ENCODE peak calls at places on chromosomes 2 and 18, in six cellular contexts. W, M, F, R, T and I are unnamed samples.

GRCh38 chr2:25362564-25363145 is 20.9 kb upstream of the DNMT3A start:
- DNase-seq in W (no peak), F (no peak), M (no peak), R (no peak), T (no peak), I (no peak)

GRCh38 chr2:234771176-234771575 is 180.6 kb upstream of the SH3BP4 start:
- DNase-seq in R (no peak), T (no peak), M (no peak), W (no peak), F (no peak), I (no peak)

GRCh38 chr2:40348665-40349064 is 103.2 kb downstream of the SLC8A1 start:
- DNase-seq in T (no peak), F (no peak), W (no peak), M (no peak), R (no peak), I (no peak)

GRCh38 chr2:132703396-132703795 is 33.4 kb upstream of the LYPD1 start:
- DNase-seq in M (no peak), W (no peak), F (no peak), T (no peak), R (no peak), I (no peak)

GRCh38 chr2:215839816-215840215 is 173.5 kb downstream of the MREG start:
- DNase-seq in W (no peak), T (no peak), F (no peak), M (no peak), R (no peak), I (peak)

GRCh38 chr2:30262716-30263309 is 31.5 kb downstream of the LBH start:
- DNase-seq in R (no peak), F (no peak), M (no peak), W (no peak), T (no peak), I (no peak)

GRCh38 chr2:97715951-97716694 is 2.7 kb downstream of the ZAP70 start:
- DNase-seq in F (no peak), T (no peak), W (no peak), R (no peak), M (no peak), I (no peak)

GRCh38 chr2:112768432-112768831 is 4.0 kb upstream of the CKAP2L start:
- DNase-seq in W (no peak), M (no peak), T (no peak), F (no peak), R (no peak), I (no peak)

GRCh38 chr2:234437642-234438321 is 59.1 kb downstream of the ARL4C start:
- DNase-seq in F (no peak), M (no peak), T (no peak), R (no peak), W (no peak), I (no peak)

GRCh38 chr2:191247381-191248057 is 2.3 kb downstream of the MYO1B start:
- DNase-seq in T (peak), W (peak), F (peak), M (no peak), R (peak), I (no peak)

GRCh38 chr2:29332540-29332939 is 217.3 kb downstream of the CLIP4 start:
- DNase-seq in M (no peak), T (no peak), W (no peak), R (no peak), F (no peak), I (no peak)

GRCh38 chr2:164302786-164303185 is 318.5 kb downstream of the GRB14 start:
- DNase-seq in R (no peak), F (no peak), W (no peak), T (no peak), M (no peak), I (peak)

GRCh38 chr2:55811048-55811447 is 112.5 kb downstream of the EFEMP1 start:
- DNase-seq in F (no peak), M (no peak), T (no peak), R (no peak), W (no peak), I (no peak)

GRCh38 chr2:241217320-241218031 is 29.0 kb downstream of the ANO7 start:
- DNase-seq in T (peak), M (peak), F (no peak), W (peak), R (peak), I (peak)

GRCh38 chr18:12336251-12336650 is 28.2 kb downstream of the TUBB6 start:
- DNase-seq in R (no peak), F (peak), W (no peak), M (no peak), T (no peak), I (peak)

GRCh38 chr2:189896809-189897208 is 112.6 kb downstream of the PMS1 start:
- DNase-seq in M (no peak), W (no peak), T (peak), F (no peak), R (no peak), I (no peak)

GRCh38 chr2:128415768-128416039 is 97.0 kb upstream of the HS6ST1 start:
- DNase-seq in W (no peak), R (no peak), F (no peak), M (no peak), T (no peak), I (no peak)

GRCh38 chr2:223219872-223220621 is 168.1 kb downstream of the KCNE4 start:
- DNase-seq in R (no peak), W (no peak), F (no peak), M (no peak), T (no peak), I (no peak)

GRCh38 chr2:15359716-15360531 is 201.2 kb downstream of the NBAS start:
- DNase-seq in M (no peak), T (peak), R (peak), F (no peak), W (no peak), I (no peak)

GRCh38 chr2:239523147-239523943 is 122.5 kb upstream of the HDAC4 start:
- DNase-seq in M (no peak), F (no peak), W (no peak), R (no peak), T (no peak), I (no peak)

GRCh38 chr18:11121426-11121825 is 27.9 kb downstream of the PIEZO2 start:
- DNase-seq in T (peak), F (no peak), M (no peak), W (no peak), R (no peak), I (no peak)

GRCh38 chr2:26847663-26848335 is at the start of gene DPYSL5:
- DNase-seq in W (peak), F (peak), R (no peak), T (no peak), M (peak), I (peak)

GRCh38 chr18:7678801-7679200 is 111.7 kb downstream of the PTPRM start:
- DNase-seq in W (no peak), M (no peak), F (no peak), R (peak), T (no peak), I (no peak)

GRCh38 chr2:10844083-10844482 is 31.5 kb upstream of the PDIA6 start:
- DNase-seq in T (no peak), M (no peak), F (peak), R (peak), W (no peak), I (peak)

GRCh38 chr2:2409481-2409880 is 78.4 kb upstream of the MYT1L start:
- DNase-seq in W (no peak), T (no peak), R (no peak), F (no peak), M (no peak), I (no peak)

GRCh38 chr2:54459037-54459441 is 2.9 kb downstream of the SPTBN1 start:
- DNase-seq in M (no peak), W (no peak), F (no peak), T (no peak), R (peak), I (no peak)

GRCh38 chr2:241271641-241272297 is 43.7 kb downstream of the HDLBP start:
- DNase-seq in T (peak), F (no peak), R (peak), M (peak), W (peak), I (peak)

GRCh38 chr2:140621963-140622362 is 1508.9 kb downstream of the LRP1B start:
- DNase-seq in R (no peak), M (no peak), F (no peak), T (no peak), W (no peak), I (no peak)

GRCh38 chr2:24050041-24050655 is 607 bp downstream of the FKBP1B start:
- DNase-seq in M (no peak), T (peak), F (no peak), W (no peak), R (peak), I (peak)

GRCh38 chr18:8656226-8656625 is 47.0 kb downstream of the RAB12 start:
- DNase-seq in W (no peak), M (no peak), F (no peak), R (no peak), T (no peak), I (no peak)

GRCh38 chr2:207330912-207331311 is 165.2 kb upstream of the KLF7 start:
- DNase-seq in T (no peak), F (no peak), R (peak), M (no peak), W (peak), I (no peak)

GRCh38 chr2:127173073-127173472 is 47.0 kb downstream of the CYP27C1 start:
- DNase-seq in M (no peak), F (no peak), T (no peak), R (peak), W (no peak), I (no peak)

GRCh38 chr2:77434880-77435279 is 87.3 kb downstream of the LRRTM4 start:
- DNase-seq in R (no peak), F (no peak), M (no peak), W (no peak), T (no peak), I (peak)

GRCh38 chr18:27491772-27492171 is 306.7 kb upstream of the CHST9 start:
- DNase-seq in T (no peak), R (no peak), W (no peak), M (no peak), F (no peak), I (peak)

GRCh38 chr18:55096261-55097026 is 137.2 kb upstream of the CCDC68 start:
- DNase-seq in M (peak), F (no peak), R (peak), T (peak), W (peak), I (peak)

GRCh38 chr2:118291481-118291880 is 203.2 kb downstream of the INSIG2 start:
- DNase-seq in F (no peak), T (no peak), M (no peak), R (no peak), W (no peak), I (no peak)

GRCh38 chr2:181697571-181697970 is 17.3 kb upstream of the NEUROD1 start:
- DNase-seq in W (no peak), T (no peak), R (no peak), M (no peak), F (no peak), I (no peak)

GRCh38 chr2:144354953-144355352 is 165.0 kb downstream of the ZEB2 start:
- DNase-seq in M (no peak), R (no peak), T (no peak), W (no peak), F (no peak), I (no peak)

GRCh38 chr18:36355511-36355910 is 58.0 kb downstream of the FHOD3 start:
- DNase-seq in F (no peak), M (no peak), W (no peak), R (no peak), T (no peak), I (no peak)
- TF ChIP-seq MAX in F (no peak), M (no peak), W (no peak), R (no peak), T (no peak), I (no peak)

DNA sequence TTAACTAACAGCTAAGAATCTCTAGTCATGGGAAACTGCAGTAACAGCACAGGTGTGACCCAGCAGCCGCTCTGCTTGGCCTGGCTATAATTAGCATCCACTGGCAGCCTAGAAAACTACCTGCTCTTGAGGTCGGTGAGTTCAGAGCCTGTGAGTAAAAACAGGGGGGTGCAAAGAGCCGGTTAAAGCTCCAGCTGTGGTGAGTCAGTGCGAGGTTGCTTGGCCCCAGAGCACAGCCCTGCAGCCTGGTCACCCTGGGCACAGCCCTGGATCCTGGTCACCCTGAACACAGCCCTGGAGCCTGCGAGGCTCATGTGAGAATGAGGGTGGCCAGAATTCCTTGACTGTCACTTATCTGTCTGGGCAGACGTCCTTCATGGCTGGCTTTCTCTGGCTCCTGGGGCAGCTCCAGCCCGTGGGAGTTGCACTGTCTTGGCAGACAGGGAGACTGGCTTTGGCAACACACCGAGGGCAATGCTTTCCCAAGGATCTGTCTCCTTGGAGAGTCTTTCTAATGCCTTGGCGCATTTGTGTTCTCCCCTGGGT is 249.9 kb upstream of the MEX3C start:
- DNase-seq in R (no peak), T (no peak), F (no peak), W (no peak), M (no peak), I (peak)
- TF ChIP-seq JUN in R (no peak), T (no peak), F (no peak), W (no peak), M (no peak), I (no peak)

GRCh38 chr18:48623468-48624220 is 84.8 kb downstream of the CTIF start:
- DNase-seq in M (no peak), T (no peak), R (peak), W (no peak), F (no peak), I (no peak)
- TF ChIP-seq MAX in M (no peak), T (no peak), R (no peak), W (no peak), F (no peak), I (no peak)

DNA sequence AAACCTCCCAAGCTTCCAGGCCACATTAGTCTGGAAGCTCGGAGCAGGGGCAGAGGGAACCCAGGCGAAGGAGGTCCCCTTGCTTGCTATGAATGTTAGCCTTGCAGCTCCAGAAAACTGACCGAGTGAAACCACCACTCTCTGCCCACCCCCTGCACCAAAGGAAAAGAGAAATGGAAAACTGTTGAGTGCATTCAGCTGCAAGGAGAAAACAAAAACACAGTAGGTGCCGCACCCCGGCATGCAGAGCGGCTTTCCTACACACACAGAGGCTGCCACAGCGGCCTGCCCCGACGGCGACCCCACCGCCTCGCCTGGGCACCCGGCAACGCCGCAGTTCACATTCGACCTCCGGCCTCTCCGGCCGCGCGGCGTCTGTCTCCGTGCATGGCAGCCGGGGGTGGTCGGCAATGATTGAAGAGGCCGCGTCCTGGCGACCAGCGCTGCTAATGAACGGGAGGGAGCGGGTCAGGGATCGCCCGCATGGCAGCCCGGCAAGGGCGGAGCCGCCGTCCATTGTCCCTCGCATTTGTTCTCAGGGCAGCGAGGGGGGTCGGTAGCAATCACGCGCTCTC is 417.1 kb upstream of the SALL3 start:
- DNase-seq in T (no peak), W (no peak), M (no peak), R (no peak), F (no peak), I (no peak)
- TF ChIP-seq JUN in T (no peak), W (no peak), M (no peak), R (no peak), F (no peak), I (no peak)

GRCh38 chr2:96097441-96097840 is 18.9 kb downstream of the ADRA2B start:
- DNase-seq in R (no peak), F (no peak), M (no peak), T (no peak), W (no peak), I (no peak)
- TF ChIP-seq MAX in R (no peak), F (no peak), M (no peak), T (no peak), W (no peak), I (no peak)

DNA sequence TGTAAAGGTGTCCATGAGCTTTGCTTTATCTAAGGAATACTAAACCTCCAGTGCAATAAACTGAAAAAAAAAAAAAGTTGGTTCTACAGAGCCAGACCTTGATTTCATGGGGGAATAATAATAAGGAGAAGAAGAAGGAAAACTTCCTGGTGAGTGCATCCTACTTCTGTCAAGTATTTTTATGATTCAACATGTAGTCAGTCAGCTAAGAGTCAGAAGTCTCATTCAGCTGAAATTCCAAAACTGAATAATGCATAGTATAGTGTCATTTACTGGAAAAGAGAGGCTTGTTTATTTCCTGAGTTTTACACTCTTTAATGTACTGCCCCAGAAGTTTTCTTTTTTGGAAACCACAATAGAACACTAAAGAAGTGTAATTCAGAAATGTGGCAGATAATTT is 77.8 kb upstream of the TACR1 start:
- DNase-seq in R (peak), M (no peak), F (no peak), T (no peak), W (no peak), I (no peak)
- TF ChIP-seq JUN in R (no peak), M (no peak), F (no peak), T (no peak), W (no peak), I (no peak)

GRCh38 chr2:70920367-70920715 is 15.4 kb upstream of the ATP6V1B1 start:
- DNase-seq in T (no peak), F (no peak), W (no peak), R (no peak), M (no peak), I (no peak)
- TF ChIP-seq MAX in T (no peak), F (no peak), W (no peak), R (no peak), M (no peak), I (no peak)

GRCh38 chr2:20665261-20666113 is 1.5 kb upstream of the GDF7 start:
- DNase-seq in W (no peak), F (no peak), T (no peak), M (no peak), R (no peak), I (peak)

GRCh38 chr2:20667531-20668401 is 822 bp downstream of the GDF7 start:
- DNase-seq in T (no peak), F (no peak), M (no peak), W (no peak), R (no peak), I (peak)

GRCh38 chr2:20667151-20667530 is 197 bp downstream of the GDF7 start:
- DNase-seq in M (no peak), W (no peak), R (no peak), F (no peak), T (no peak), I (no peak)

GRCh38 chr2:20666114-20666363 is 905 bp upstream of the GDF7 start:
- DNase-seq in T (no peak), M (no peak), R (no peak), W (no peak), F (no peak), I (no peak)

DNA sequence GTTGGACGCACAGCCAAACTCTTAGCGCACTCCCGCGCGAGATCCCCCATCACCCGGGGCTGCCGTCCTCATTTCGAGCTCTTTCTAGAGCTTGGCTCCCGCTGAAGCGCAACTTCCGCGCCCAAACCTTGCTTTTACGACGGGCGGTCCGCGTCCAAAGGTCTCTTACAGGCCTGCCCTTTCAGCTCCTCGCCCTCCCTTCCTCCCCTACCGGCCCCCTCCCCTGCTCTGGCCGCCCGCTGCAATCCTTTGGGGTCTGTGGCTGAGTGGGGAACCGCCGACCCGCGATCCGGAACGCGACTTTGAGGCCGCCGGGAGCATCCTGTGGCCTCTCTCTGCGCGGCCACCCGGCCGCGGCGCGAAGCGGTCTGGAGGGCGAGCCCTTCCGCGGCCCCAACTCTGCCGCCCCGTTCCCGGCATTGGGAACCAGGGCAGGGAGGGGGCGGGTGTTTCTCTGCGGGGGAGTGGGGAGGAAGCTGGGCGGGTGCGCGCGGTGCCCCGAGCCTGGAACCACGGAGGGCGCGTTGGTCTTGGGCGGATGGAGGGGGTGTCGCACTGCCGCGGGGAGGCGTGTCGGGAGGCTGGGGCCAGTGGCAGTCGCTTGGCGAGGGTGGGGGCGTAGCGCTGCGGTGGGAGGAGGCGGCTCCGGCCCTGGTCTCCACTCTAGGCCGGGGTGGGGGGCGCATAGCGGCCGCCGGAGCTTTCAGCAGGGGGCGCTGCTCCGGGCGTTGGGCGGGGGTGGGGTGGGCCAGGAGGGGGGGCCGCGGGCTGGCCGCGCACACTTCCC is at the start of gene GDF7:
- DNase-seq in T (peak), M (peak), W (no peak), R (peak), F (no peak), I (peak)
- TF ChIP-seq JUN in T (no peak), M (no peak), W (no peak), R (no peak), F (no peak), I (no peak)

GRCh38 chr2:48483916-48484315 is 46.0 kb upstream of the STON1 start:
- DNase-seq in W (no peak), T (no peak), F (no peak), M (no peak), R (peak), I (no peak)
- TF ChIP-seq MAX in W (no peak), T (no peak), F (no peak), M (no peak), R (no peak), I (no peak)

GRCh38 chr18:61606759-61607158 is 273.5 kb downstream of the CDH20 start:
- DNase-seq in F (peak), W (peak), R (peak), M (peak), T (no peak), I (peak)
- TF ChIP-seq JUN in F (peak), W (no peak), R (peak), M (no peak), T (no peak), I (no peak)